ENCODE peak calls at places on chromosome 19, in six cellular contexts. Z is activated naive CD4-positive, alpha-beta T cell treated with anti-CD3 and anti-CD28 coated beads for 36 hours; G is CD8-positive, alpha-beta memory T cell; Y is iPS-NIHi11; X is mucosa of gallbladder; E is occipital lobe. I is an unnamed sample.

GRCh38 chr19:20926796-20927195 is 3.7 kb downstream of the ZNF85 start:
- DNase-seq in Z (no peak), G (no peak), Y (no peak), X (no peak), E (no peak), I (no peak)

GRCh38 chr19:18377026-18377425 is 8.9 kb upstream of the GDF15 start:
- DNase-seq in Z (no peak), G (no peak), Y (no peak), X (no peak), E (no peak), I (no peak)

GRCh38 chr19:41930926-41931592 is 2.8 kb upstream of the ERFL start:
- DNase-seq in Z (no peak), G (no peak), Y (peak), X (no peak), E (no peak), I (peak)

GRCh38 chr19:56076413-56076998 is 44.6 kb downstream of the ZNF787 start:
- DNase-seq in Z (peak), G (no peak), Y (peak), X (peak), E (no peak), I (peak)

GRCh38 chr19:1811472-1811894 is 593 bp downstream of the ATP8B3 start:
- DNase-seq in Z (peak), G (peak), Y (peak), X (peak), E (no peak), I (no peak)

GRCh38 chr19:54160948-54161347 is 1.4 kb upstream of the LENG1 start:
- DNase-seq in Z (no peak), G (no peak), Y (no peak), X (no peak), E (no peak), I (no peak)

GRCh38 chr19:35037716-35038622 is 3.6 kb upstream of the HPN start:
- DNase-seq in Z (no peak), G (no peak), Y (no peak), X (no peak), E (peak), I (no peak)

GRCh38 chr19:49097453-49098288 is 12.4 kb downstream of the SNRNP70 start:
- DNase-seq in Z (peak), G (peak), Y (peak), X (peak), E (peak), I (peak)

GRCh38 chr19:42695811-42696503 is 44.3 kb downstream of the PSG3 start:
- DNase-seq in Z (no peak), G (no peak), Y (no peak), X (no peak), E (no peak), I (no peak)

GRCh38 chr19:17743874-17744273 is 7.4 kb upstream of the FCHO1 start:
- DNase-seq in Z (peak), G (no peak), Y (no peak), X (no peak), E (no peak), I (no peak)

GRCh38 chr19:7888826-7889217 is 512 bp downstream of the LRRC8E start:
- DNase-seq in Z (no peak), G (no peak), Y (no peak), X (no peak), E (no peak), I (no peak)

GRCh38 chr19:4052114-4052992 is 14.3 kb downstream of the ZBTB7A start:
- DNase-seq in Z (no peak), G (no peak), Y (no peak), X (peak), E (peak), I (no peak)

GRCh38 chr19:35211545-35212230 is 16.9 kb downstream of the FAM187B start:
- DNase-seq in Z (peak), G (peak), Y (no peak), X (peak), E (no peak), I (no peak)

GRCh38 chr19:55146078-55146647 is 2.8 kb downstream of the TNNT1 start:
- DNase-seq in Z (no peak), G (no peak), Y (peak), X (no peak), E (no peak), I (peak)

GRCh38 chr19:49455729-49456128 is 2.7 kb downstream of the ALDH16A1 start:
- DNase-seq in Z (no peak), G (no peak), Y (no peak), X (no peak), E (no peak), I (no peak)

I was measured in WTC11.